ENCODE peak calls at places on chromosomes 6 and 20, in six cellular contexts. One of them, this sample, is unnamed.

GRCh38 chr6:41156001-41156400 is 1.9 kb upstream of the TREML1 start:
- DNase-seq in K562: no peak
- DNase-seq in GM23338: no peak
- DNase-seq in H1: no peak
- DNase-seq in GM12878: no peak
- DNase-seq in HepG2: no peak
- DNase-seq in this sample: no peak

GRCh38 chr6:37516076-37516919 is 16.6 kb upstream of the CCDC167 start:
- DNase-seq in GM12878: peak
- DNase-seq in K562: no peak
- DNase-seq in GM23338: peak
- DNase-seq in H1: no peak
- DNase-seq in HepG2: peak
- DNase-seq in this sample: peak

GRCh38 chr6:70445001-70445400 is 31.7 kb downstream of the FAM135A start:
- DNase-seq in GM23338: no peak
- DNase-seq in H1: no peak
- DNase-seq in GM12878: no peak
- DNase-seq in K562: no peak
- DNase-seq in HepG2: no peak
- DNase-seq in this sample: no peak

GRCh38 chr6:135985471-135985870 is 134.0 kb downstream of the PDE7B start:
- DNase-seq in GM23338: no peak
- DNase-seq in K562: no peak
- DNase-seq in GM12878: no peak
- DNase-seq in H1: no peak
- DNase-seq in HepG2: no peak
- DNase-seq in this sample: no peak

GRCh38 chr20:59937150-59937549 is 3.0 kb downstream of the PPP1R3D start:
- DNase-seq in K562: no peak
- DNase-seq in GM23338: no peak
- DNase-seq in GM12878: no peak
- DNase-seq in H1: no peak
- DNase-seq in HepG2: no peak
- DNase-seq in this sample: no peak

GRCh38 chr6:162178266-162178665 is 549.3 kb downstream of the PRKN start:
- DNase-seq in HepG2: no peak
- DNase-seq in H1: no peak
- DNase-seq in GM12878: no peak
- DNase-seq in K562: no peak
- DNase-seq in GM23338: no peak
- DNase-seq in this sample: no peak

GRCh38 chr6:54784021-54784420 is 62.5 kb upstream of the FAM83B start:
- DNase-seq in K562: no peak
- DNase-seq in HepG2: no peak
- DNase-seq in GM23338: no peak
- DNase-seq in H1: no peak
- DNase-seq in GM12878: no peak
- DNase-seq in this sample: no peak

GRCh38 chr20:32440069-32440757 is 82.1 kb downstream of the ASXL1 start:
- DNase-seq in GM23338: no peak
- DNase-seq in GM12878: no peak
- DNase-seq in K562: no peak
- DNase-seq in HepG2: no peak
- DNase-seq in H1: no peak
- DNase-seq in this sample: no peak

GRCh38 chr6:40848038-40848437 is 191.0 kb downstream of the UNC5CL start:
- DNase-seq in GM23338: no peak
- DNase-seq in GM12878: no peak
- DNase-seq in K562: no peak
- DNase-seq in HepG2: no peak
- DNase-seq in H1: no peak
- DNase-seq in this sample: no peak

GRCh38 chr6:43645613-43645964 is 753 bp downstream of the RSPH9 start:
- DNase-seq in K562: no peak
- DNase-seq in GM12878: no peak
- DNase-seq in H1: no peak
- DNase-seq in HepG2: no peak
- DNase-seq in GM23338: no peak
- DNase-seq in this sample: no peak

DNA sequence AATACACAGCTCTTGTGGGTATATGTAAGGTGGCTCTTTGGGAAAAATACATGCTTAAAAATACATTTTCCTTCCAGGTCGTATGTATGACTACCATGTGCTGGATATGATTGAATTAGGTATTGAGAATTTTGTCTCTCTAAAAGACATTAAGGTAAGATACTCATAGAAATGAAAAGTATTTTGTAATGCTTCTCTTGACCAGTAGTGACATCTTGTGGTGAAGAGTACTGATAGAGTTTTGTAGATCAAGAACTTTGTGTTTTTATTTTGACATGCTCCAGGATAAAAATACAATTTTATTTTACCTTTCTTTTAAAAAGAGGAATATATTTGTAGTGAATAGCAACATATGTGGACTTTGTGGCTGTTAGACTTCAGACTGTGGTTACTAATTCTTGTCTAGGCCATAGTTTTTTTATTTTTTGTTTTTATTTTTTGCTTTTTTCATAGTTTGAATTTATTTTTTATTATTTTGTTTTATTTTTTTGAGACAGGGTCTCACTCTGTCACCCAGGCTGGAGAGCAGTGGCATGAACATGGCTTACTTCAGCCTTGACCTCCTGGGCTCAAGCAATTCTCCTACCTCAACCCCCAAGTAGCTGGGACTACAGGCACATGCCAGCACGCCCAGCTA is 17.9 kb downstream of the RPF2 start:
- DNase-seq in GM12878: no peak
- DNase-seq in HepG2: peak
- DNase-seq in GM23338: peak
- DNase-seq in H1: no peak
- DNase-seq in K562: peak
- DNase-seq in this sample: no peak
- TF ChIP-seq CREB1 in GM12878: no peak
- TF ChIP-seq CREB1 in HepG2: no peak
- TF ChIP-seq CREB1 in GM23338: no peak
- TF ChIP-seq CREB1 in H1: no peak
- TF ChIP-seq CREB1 in K562: no peak
- TF ChIP-seq CREB1 in this sample: no peak

DNA sequence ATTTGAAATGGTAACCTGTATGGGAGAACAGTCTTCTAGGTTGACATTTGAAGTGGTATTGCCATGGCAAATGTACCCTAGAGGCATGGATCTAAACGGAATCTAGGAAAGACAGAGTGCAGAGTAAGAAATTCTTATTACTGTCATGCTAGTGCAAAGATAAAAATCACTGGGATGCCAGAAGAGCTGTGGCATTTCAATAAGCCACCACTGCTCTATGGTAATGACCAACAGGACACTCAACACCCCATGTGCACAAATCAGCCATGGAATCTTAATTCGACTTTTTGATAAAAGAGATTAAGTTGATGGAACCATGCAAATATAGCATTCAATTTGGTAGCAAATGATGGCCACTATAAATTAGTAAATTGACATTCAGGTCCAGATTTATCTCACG is 74.1 kb downstream of the ID4 start:
- DNase-seq in GM12878: no peak
- DNase-seq in HepG2: no peak
- DNase-seq in K562: no peak
- DNase-seq in H1: no peak
- DNase-seq in GM23338: no peak
- DNase-seq in this sample: no peak
- TF ChIP-seq CREB1 in GM12878: no peak
- TF ChIP-seq CREB1 in HepG2: no peak
- TF ChIP-seq CREB1 in K562: no peak
- TF ChIP-seq CREB1 in H1: no peak
- TF ChIP-seq CREB1 in GM23338: no peak
- TF ChIP-seq CREB1 in this sample: no peak

DNA sequence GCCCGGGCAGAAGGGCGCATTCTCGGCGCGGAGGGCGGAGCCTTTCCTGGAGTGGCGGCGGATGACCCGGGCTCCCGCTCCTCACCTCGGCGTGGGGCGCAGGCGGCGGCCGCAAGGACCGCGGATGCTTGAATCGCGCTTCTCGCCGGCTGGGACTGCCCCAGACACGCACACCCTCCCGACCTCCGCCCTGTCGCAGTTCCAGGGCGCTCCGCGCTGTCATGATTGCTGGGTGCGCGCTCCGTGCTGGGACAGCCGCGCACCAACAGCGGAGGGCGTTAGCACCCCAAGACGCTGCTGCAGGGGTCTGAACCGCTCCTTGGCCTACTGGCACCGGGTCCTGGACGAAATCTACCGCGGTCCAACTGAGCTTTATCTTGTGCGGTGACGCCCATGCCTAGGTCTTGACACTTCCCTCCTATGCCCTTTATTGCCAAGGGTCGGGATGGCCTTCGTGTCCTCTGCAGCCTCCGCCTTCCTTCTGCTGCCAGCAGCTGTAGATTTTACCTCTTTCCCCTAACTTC is 43.3 kb downstream of the IRAK1BP1 start:
- DNase-seq in GM23338: peak
- DNase-seq in K562: peak
- DNase-seq in HepG2: no peak
- DNase-seq in GM12878: no peak
- DNase-seq in H1: peak
- DNase-seq in this sample: peak
- TF ChIP-seq CREB1 in GM23338: no peak
- TF ChIP-seq CREB1 in K562: no peak
- TF ChIP-seq CREB1 in HepG2: no peak
- TF ChIP-seq CREB1 in GM12878: no peak
- TF ChIP-seq CREB1 in H1: peak
- TF ChIP-seq CREB1 in this sample: no peak

GRCh38 chr6:149065658-149066556 is 251.6 kb upstream of the TAB2 start:
- DNase-seq in H1: no peak
- DNase-seq in K562: no peak
- DNase-seq in GM12878: peak
- DNase-seq in HepG2: no peak
- DNase-seq in GM23338: no peak
- DNase-seq in this sample: no peak
- TF ChIP-seq CREB1 in H1: no peak
- TF ChIP-seq CREB1 in K562: no peak
- TF ChIP-seq CREB1 in GM12878: peak
- TF ChIP-seq CREB1 in HepG2: no peak
- TF ChIP-seq CREB1 in GM23338: no peak
- TF ChIP-seq CREB1 in this sample: no peak

DNA sequence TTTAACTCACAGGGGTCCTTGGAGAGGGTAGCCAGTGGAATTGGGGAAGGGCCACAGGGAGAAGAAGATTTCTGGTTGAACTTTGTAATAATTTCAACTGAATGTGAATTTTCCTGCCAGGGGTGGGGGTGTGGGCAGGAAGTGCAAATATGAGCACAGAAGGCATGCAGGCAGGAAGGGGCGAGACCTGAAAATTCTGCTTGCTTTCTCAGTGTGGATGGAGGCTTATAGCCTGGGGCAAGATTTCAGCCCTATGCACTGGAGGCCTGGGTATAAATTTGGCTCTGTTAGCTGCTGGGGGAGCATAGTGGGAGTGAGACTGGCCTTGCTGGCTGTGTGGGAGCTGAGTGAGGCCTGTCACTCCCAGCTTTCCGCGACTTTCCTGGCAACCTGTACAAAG is 54.4 kb downstream of the PERP start:
- DNase-seq in K562: no peak
- DNase-seq in GM23338: no peak
- DNase-seq in HepG2: no peak
- DNase-seq in GM12878: no peak
- DNase-seq in H1: no peak
- DNase-seq in this sample: no peak
- TF ChIP-seq CREB1 in K562: no peak
- TF ChIP-seq CREB1 in GM23338: no peak
- TF ChIP-seq CREB1 in HepG2: no peak
- TF ChIP-seq CREB1 in GM12878: no peak
- TF ChIP-seq CREB1 in H1: no peak
- TF ChIP-seq CREB1 in this sample: no peak

GRCh38 chr20:47453167-47453782 is 48.4 kb upstream of the NCOA3 start:
- DNase-seq in H1: no peak
- DNase-seq in GM23338: no peak
- DNase-seq in GM12878: peak
- DNase-seq in K562: no peak
- DNase-seq in HepG2: peak
- DNase-seq in this sample: no peak
- TF ChIP-seq CREB1 in H1: no peak
- TF ChIP-seq CREB1 in GM23338: no peak
- TF ChIP-seq CREB1 in GM12878: peak
- TF ChIP-seq CREB1 in K562: no peak
- TF ChIP-seq CREB1 in HepG2: peak
- TF ChIP-seq CREB1 in this sample: no peak

DNA sequence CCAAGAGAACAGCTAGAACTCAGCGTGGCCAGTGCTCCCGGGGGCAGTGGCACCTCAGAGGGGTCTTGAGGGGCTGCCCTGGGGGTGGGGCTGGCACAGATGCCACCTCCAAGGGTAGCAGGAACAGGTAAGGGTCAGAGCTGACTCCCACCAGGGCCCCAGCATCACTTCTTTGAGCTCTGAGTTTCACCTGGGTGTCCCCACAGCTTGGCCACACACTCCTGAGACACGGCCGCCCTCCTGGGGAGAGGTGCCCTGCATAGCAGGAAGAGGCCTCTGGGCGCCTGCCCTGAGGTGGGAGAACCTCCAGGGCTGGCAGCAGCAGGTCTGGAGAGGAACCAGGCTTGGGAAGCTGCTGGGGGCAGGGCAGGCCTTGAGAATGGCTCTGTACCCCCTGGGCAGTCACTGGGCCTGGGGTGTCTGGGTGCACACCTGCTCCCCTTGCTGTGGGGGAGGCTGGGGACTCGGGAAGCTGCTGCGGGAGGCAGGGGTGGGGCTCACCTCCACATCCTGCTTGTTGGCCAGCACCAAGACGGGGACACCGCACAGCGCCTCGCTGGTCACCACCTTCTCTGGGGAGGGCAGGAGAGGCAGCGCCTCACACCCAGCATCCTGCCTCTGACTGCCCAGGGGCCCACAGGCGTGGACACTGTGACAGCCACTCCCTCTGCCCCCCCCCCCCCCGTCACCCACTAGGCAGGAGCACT is 5.0 kb downstream of the TNFRSF6B start:
- DNase-seq in GM12878: no peak
- DNase-seq in HepG2: no peak
- DNase-seq in H1: no peak
- DNase-seq in GM23338: no peak
- DNase-seq in K562: no peak
- DNase-seq in this sample: no peak
- TF ChIP-seq CREB1 in GM12878: no peak
- TF ChIP-seq CREB1 in HepG2: no peak
- TF ChIP-seq CREB1 in H1: no peak
- TF ChIP-seq CREB1 in GM23338: no peak
- TF ChIP-seq CREB1 in K562: no peak
- TF ChIP-seq CREB1 in this sample: no peak

DNA sequence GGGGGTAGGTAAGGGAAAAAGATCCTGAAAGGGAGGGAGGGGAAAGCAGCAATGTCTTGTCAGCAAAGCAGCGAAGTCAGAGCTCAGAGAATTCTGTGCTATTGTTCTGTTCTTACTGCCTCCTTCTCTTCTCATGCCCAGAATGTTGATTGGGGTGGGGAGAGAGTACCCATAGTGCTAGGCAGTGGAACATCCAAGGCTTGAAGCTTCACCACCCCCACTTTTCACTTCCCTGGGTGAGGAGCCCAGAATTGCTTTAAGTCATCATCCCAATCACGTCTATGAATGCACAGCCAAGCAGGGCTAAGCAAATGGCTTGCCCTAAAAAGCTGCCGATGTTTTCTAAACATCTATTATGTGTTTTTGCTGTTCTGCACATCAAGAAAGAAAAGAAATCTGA is 16.5 kb downstream of the REPS1 start:
- DNase-seq in GM23338: peak
- DNase-seq in HepG2: no peak
- DNase-seq in K562: no peak
- DNase-seq in H1: no peak
- DNase-seq in GM12878: no peak
- DNase-seq in this sample: no peak
- TF ChIP-seq CREB1 in GM23338: no peak
- TF ChIP-seq CREB1 in HepG2: no peak
- TF ChIP-seq CREB1 in K562: no peak
- TF ChIP-seq CREB1 in H1: no peak
- TF ChIP-seq CREB1 in GM12878: no peak
- TF ChIP-seq CREB1 in this sample: no peak

This sample was measured in WTC11.